ENCODE peak calls at places on chromosomes 16 and 17, in seven cellular contexts. G is thoracic aorta, U is brain microvascular endothelial cell, R is HT1080, H is NCI-H1105, I is NCI-H1048, X is KG1. B is an unnamed sample.
A peak's percentile ranks its signal among the peaks of the same experiment; 100 is the strongest.

GRCh38 chr16:47667956-47668355 is 206.8 kb downstream of the PHKB start:
- DNase-seq in G (no peak), U (no peak), R (no peak), H (no peak), I (no peak), X (no peak), B (no peak)

GRCh38 chr17:1216209-1216937 is 36.6 kb upstream of the ABR start:
- DNase-seq in G (no peak), U (no peak), R (no peak), H (no peak), I (no peak), X (no peak), B (no peak)

GRCh38 chr17:62869885-62870580 is 61.9 kb upstream of the MARCHF10 start:
- DNase-seq in G (no peak), U (peak; percentile 96), R (peak; percentile 48), H (no peak), I (no peak), X (no peak), B (peak; percentile 16)

GRCh38 chr17:34314279-34314678 is 5.0 kb upstream of the CCL8 start:
- DNase-seq in G (no peak), U (no peak), R (no peak), H (no peak), I (no peak), X (no peak), B (peak; percentile 75)

GRCh38 chr16:65010136-65010535 is 111.7 kb downstream of the CDH11 start:
- DNase-seq in G (no peak), U (no peak), R (no peak), H (no peak), I (no peak), X (no peak), B (no peak)

GRCh38 chr16:17305694-17306093 is 165.1 kb downstream of the XYLT1 start:
- DNase-seq in G (no peak), U (no peak), R (no peak), H (no peak), I (no peak), X (no peak), B (no peak)

GRCh38 chr17:62676952-62677596 is 49.6 kb downstream of the MRC2 start:
- DNase-seq in G (no peak), U (no peak), R (no peak), H (no peak), I (no peak), X (no peak), B (no peak)

GRCh38 chr16:87337247-87337646 is 20.1 kb upstream of the C16orf95 start:
- DNase-seq in G (no peak), U (no peak), R (no peak), H (no peak), I (no peak), X (no peak), B (no peak)

GRCh38 chr17:7862692-7863437 is 5.1 kb downstream of the CYB5D1 start:
- DNase-seq in G (no peak), U (no peak), R (peak; percentile 42), H (peak; percentile 71), I (no peak), X (no peak), B (no peak)

GRCh38 chr17:33113281-33114010 is 121.8 kb downstream of the SPACA3 start:
- DNase-seq in G (no peak), U (no peak), R (no peak), H (no peak), I (no peak), X (no peak), B (peak; percentile 18)

GRCh38 chr17:1217030-1217429 is 37.2 kb upstream of the ABR start:
- DNase-seq in G (no peak), U (no peak), R (no peak), H (no peak), I (no peak), X (no peak), B (no peak)

GRCh38 chr16:1060416-1061340 is 11.9 kb upstream of the SSTR5 start:
- DNase-seq in G (no peak), U (no peak), R (no peak), H (no peak), I (no peak), X (no peak), B (no peak)

B was measured in stromal cell of bone marrow.